ENCODE peak calls at places on chromosome 9, in ten cellular contexts. T is cardiac fibroblast, Z is ascending aorta, P is left lung, B is HFFc6, S is tibial nerve, Q is fibroblast of lung, K is vagina, W is neural progenitor cell, G is OCI-LY7. E is an unnamed sample.

GRCh38 chr9:130039504-130040147 is 3.4 kb downstream of the FNBP1 start:
- DNase-seq in G (peak; percentile 84), B (no peak), K (no peak), Z (peak; percentile 55), T (no peak), P (no peak), Q (peak; percentile 18), S (no peak), W (peak; percentile 38), E (peak; percentile 35)

GRCh38 chr9:128316421-128316820 is 5.8 kb downstream of the TRUB2 start:
- DNase-seq in W (no peak), Q (no peak), P (no peak), T (no peak), Z (no peak), S (no peak), G (no peak), K (no peak), B (no peak), E (no peak)

GRCh38 chr9:10434412-10434811 is 178.4 kb downstream of the PTPRD start:
- DNase-seq in S (no peak), K (no peak), Q (no peak), P (no peak), B (no peak), T (no peak), W (no peak), Z (no peak), G (no peak), E (no peak)

GRCh38 chr9:27053369-27054057 is 48.0 kb upstream of the LRRC19 start:
- DNase-seq in B (no peak), Q (peak; percentile 34), Z (no peak), T (peak; percentile 24), P (no peak), K (no peak), W (no peak), G (no peak), S (no peak), E (no peak)

GRCh38 chr9:73143606-73144328 is 7.9 kb upstream of the ANXA1 start:
- DNase-seq in B (peak; percentile 78), G (no peak), W (no peak), T (peak; percentile 85), K (no peak), P (no peak), Z (no peak), S (no peak), Q (peak; percentile 91), E (no peak)

GRCh38 chr9:88628811-88629210 is 93.8 kb downstream of the NXNL2 start:
- DNase-seq in G (no peak), Q (peak; percentile 8), W (no peak), S (no peak), T (no peak), Z (no peak), B (no peak), K (no peak), P (no peak), E (no peak)

GRCh38 chr9:127779136-127779981 is 893 bp upstream of the SH2D3C start:
- DNase-seq in P (no peak), T (peak; percentile 58), G (peak; percentile 94), Z (no peak), B (no peak), S (no peak), W (no peak), K (no peak), Q (no peak), E (peak; percentile 63)

GRCh38 chr9:137971477-137972138 is 94.0 kb downstream of the CACNA1B start:
- DNase-seq in K (peak; percentile 80), S (no peak), W (no peak), Q (no peak), G (no peak), B (no peak), P (no peak), Z (peak; percentile 56), T (no peak), E (no peak)

GRCh38 chr9:109956811-109957440 is 176.9 kb downstream of the PALM2AKAP2 start:
- DNase-seq in G (no peak), B (no peak), Q (peak; percentile 27), K (no peak), P (no peak), T (no peak), W (peak; percentile 55), S (no peak), Z (no peak), E (no peak)

GRCh38 chr9:37382161-37382981 is 40.1 kb upstream of the GRHPR start:
- DNase-seq in B (no peak), S (no peak), P (no peak), G (peak; percentile 71), W (no peak), T (no peak), Z (no peak), K (no peak), Q (no peak), E (peak; percentile 45)

DNA sequence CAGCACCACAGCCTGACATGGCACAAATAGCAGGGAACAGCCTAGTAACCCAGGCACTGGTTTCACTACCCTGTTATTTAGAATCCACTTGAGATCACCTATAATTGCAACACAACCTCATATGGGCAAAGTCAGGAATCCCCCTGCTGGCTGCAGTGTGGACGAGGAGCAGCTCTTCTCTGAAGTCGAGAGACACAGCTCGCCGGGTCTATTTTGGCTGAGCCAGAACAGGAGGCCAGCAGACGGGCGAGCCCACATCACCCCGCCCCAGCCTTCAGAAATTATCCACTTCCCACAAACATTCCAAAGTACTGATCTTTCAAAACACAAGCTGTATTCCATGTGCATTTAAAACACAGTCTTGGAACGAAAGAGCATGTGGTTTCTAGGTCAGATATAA is 179.0 kb downstream of the ROR2 start:
- DNase-seq in K (no peak), W (peak; percentile 35), G (peak; percentile 6), S (no peak), B (peak; percentile 86), Q (peak; percentile 94), P (peak; percentile 66), T (peak; percentile 79), Z (no peak), E (no peak)
- TF ChIP-seq CTCF in K (no peak), W (peak; percentile 40), G (peak; percentile 22), S (no peak), B (peak; percentile 69), Q (peak; percentile 66), P (no peak), T (peak; percentile 32), Z (no peak), E (no peak)

GRCh38 chr9:112748041-112748440 is 2.5 kb upstream of the SNX30 start:
- DNase-seq in G (no peak), T (no peak), S (no peak), Q (no peak), B (no peak), Z (no peak), P (no peak), W (no peak), K (no peak), E (no peak)

GRCh38 chr9:112747094-112747493 is 3.5 kb upstream of the SNX30 start:
- DNase-seq in S (no peak), K (no peak), T (no peak), Z (no peak), B (no peak), Q (no peak), P (no peak), W (no peak), G (no peak), E (no peak)

GRCh38 chr9:112744177-112744576 is 6.4 kb upstream of the SNX30 start:
- DNase-seq in Q (no peak), W (no peak), P (no peak), S (no peak), K (no peak), G (no peak), Z (no peak), T (peak; percentile 32), B (no peak), E (no peak)

DNA sequence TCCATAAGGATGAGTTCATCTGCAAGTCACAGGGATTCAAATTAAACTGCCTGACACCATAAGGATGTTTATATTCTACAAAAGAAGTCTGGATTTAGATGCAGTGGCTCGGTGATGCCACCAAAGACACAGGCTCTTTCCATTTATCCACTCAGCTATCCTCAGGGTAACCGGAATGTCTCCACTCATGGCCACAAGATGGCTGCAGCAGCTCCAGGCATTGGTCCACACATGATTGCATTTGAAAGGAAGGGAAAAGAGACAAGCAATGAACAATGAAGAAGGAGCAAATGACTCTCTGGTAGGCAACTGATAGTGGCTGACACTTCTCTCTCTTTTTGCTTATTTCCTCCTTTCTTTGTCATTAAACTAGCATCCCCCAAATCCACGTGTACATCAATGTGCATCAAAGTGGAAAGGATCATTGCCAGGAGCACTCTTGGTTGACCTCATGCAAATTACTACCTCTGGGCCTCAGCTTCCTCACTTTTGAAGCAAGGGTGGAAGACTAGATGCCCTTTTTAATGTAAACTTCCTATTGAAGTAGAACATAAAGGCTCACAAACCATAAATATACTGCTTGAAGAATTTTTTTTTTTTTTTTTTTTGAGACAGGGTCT is 7.2 kb upstream of the SNX30 start:
- DNase-seq in Z (no peak), W (no peak), K (no peak), T (no peak), S (no peak), Q (no peak), G (peak; percentile 85), B (peak; percentile 24), P (no peak), E (no peak)
- TF ChIP-seq CTCF in Z (no peak), W (no peak), K (no peak), T (peak; percentile 7), S (no peak), Q (no peak), G (peak; percentile 65), B (peak; percentile 58), P (no peak), E (no peak)

GRCh38 chr9:75964431-75964830 is 74.0 kb downstream of the PCSK5 start:
- DNase-seq in Q (peak; percentile 58), P (no peak), B (no peak), K (no peak), G (no peak), W (no peak), Z (no peak), T (peak; percentile 23), S (no peak), E (no peak)
- TF ChIP-seq CTCF in Q (no peak), P (no peak), B (no peak), K (no peak), G (no peak), W (no peak), Z (no peak), T (no peak), S (no peak), E (no peak)

GRCh38 chr9:118829334-118829733 is 539.9 kb downstream of the BRINP1 start:
- DNase-seq in W (peak; percentile 34), G (no peak), T (no peak), K (no peak), B (no peak), P (no peak), S (no peak), Q (peak; percentile 14), Z (no peak), E (no peak)
- TF ChIP-seq CTCF in W (peak; percentile 54), G (peak; percentile 42), T (no peak), K (no peak), B (peak; percentile 48), P (no peak), S (no peak), Q (no peak), Z (peak; percentile 66), E (no peak)